ENCODE peak calls at places on chromosomes 11 and 22, in eight cellular contexts. Y is HL-60; L is endothelial cell; J is neural progenitor cell; P is RWPE1; M is CD4-positive, alpha-beta T cell; G is mammary epithelial cell; I is IMR-90. F is an unnamed sample.

GRCh38 chr11:134228625-134229024 is 4.2 kb downstream of the VPS26B start:
- DNase-seq in Y (no peak), P (no peak), I (no peak), L (no peak), J (no peak), M (no peak), G (no peak), F (no peak)

GRCh38 chr11:2580061-2580421 is 119.8 kb downstream of the KCNQ1OT1 start:
- DNase-seq in L (no peak), G (no peak), Y (no peak), I (no peak), M (no peak), J (no peak), P (no peak), F (no peak)

GRCh38 chr11:93249437-93250210 is 51.8 kb upstream of the SLC36A4 start:
- DNase-seq in Y (no peak), L (no peak), M (no peak), J (no peak), G (no peak), I (no peak), P (no peak), F (no peak)

GRCh38 chr11:43830928-43831440 is 49.6 kb upstream of the ALKBH3 start:
- DNase-seq in Y (no peak), L (no peak), I (peak; percentile 100), M (peak; percentile 11), G (peak; percentile 100), P (peak; percentile 93), J (no peak), F (peak; percentile 55)

GRCh38 chr11:64744544-64745218 is 739 bp upstream of the RASGRP2 start:
- DNase-seq in J (peak; percentile 64), Y (peak; percentile 52), L (peak; percentile 44), G (no peak), I (no peak), M (peak; percentile 49), P (no peak), F (no peak)

GRCh38 chr11:134995746-134996145 is 583.7 kb upstream of the B3GAT1 start:
- DNase-seq in P (no peak), J (peak; percentile 40), L (no peak), Y (no peak), I (no peak), M (no peak), G (no peak), F (no peak)

GRCh38 chr22:48680601-48681000 is 1147.1 kb downstream of the BRD1 start:
- DNase-seq in G (no peak), Y (no peak), P (no peak), M (no peak), J (no peak), I (no peak), L (no peak), F (no peak)

GRCh38 chr11:117435296-117435695 is 107.6 kb downstream of the CEP164 start:
- DNase-seq in J (no peak), L (no peak), I (no peak), M (no peak), Y (no peak), P (no peak), G (no peak), F (no peak)

GRCh38 chr11:66237867-66238266 is 30.6 kb upstream of the RAB1B start:
- DNase-seq in J (no peak), L (no peak), I (no peak), Y (no peak), M (no peak), P (no peak), G (no peak), F (no peak)

GRCh38 chr11:103359221-103359620 is 250.0 kb downstream of the DYNC2H1 start:
- DNase-seq in G (no peak), I (peak; percentile 58), Y (no peak), P (no peak), J (no peak), M (no peak), L (no peak), F (no peak)

GRCh38 chr11:92969634-92970347 is at the start of gene MTNR1B:
- DNase-seq in G (no peak), P (no peak), M (no peak), L (peak; percentile 8), Y (no peak), I (no peak), J (peak; percentile 39), F (no peak)

GRCh38 chr11:27282141-27282590 is 80.8 kb downstream of the CCDC34 start:
- DNase-seq in M (no peak), Y (no peak), J (no peak), L (no peak), I (peak; percentile 90), G (no peak), P (no peak), F (no peak)

GRCh38 chr11:101775033-101775432 is 139.8 kb upstream of the CEP126 start:
- DNase-seq in I (peak; percentile 92), M (no peak), L (no peak), Y (no peak), P (no peak), G (no peak), J (no peak), F (no peak)

GRCh38 chr11:58579192-58580129 is 598 bp downstream of the ZFP91 start:
- DNase-seq in Y (peak; percentile 87), M (peak; percentile 91), G (peak; percentile 86), L (peak; percentile 91), P (peak; percentile 69), J (peak; percentile 90), I (peak; percentile 91), F (peak; percentile 92)

GRCh38 chr11:106306942-106307341 is 229.5 kb downstream of the AASDHPPT start:
- DNase-seq in Y (no peak), J (no peak), G (no peak), M (no peak), L (no peak), I (no peak), P (no peak), F (no peak)
- TF ChIP-seq CTCF in Y (no peak), J (peak; percentile 28), G (peak; percentile 25), M (no peak), L (no peak), I (peak; percentile 20), P (no peak), F (no peak)

GRCh38 chr11:10520562-10520961 is 20.4 kb downstream of the RNF141 start:
- DNase-seq in J (no peak), L (no peak), Y (no peak), G (no peak), M (no peak), I (no peak), P (no peak), F (no peak)
- TF ChIP-seq CTCF in J (no peak), L (no peak), Y (no peak), G (no peak), M (no peak), I (no peak), P (no peak), F (no peak)

GRCh38 chr11:12961615-12962014 is 47.5 kb upstream of the RASSF10 start:
- DNase-seq in J (no peak), P (peak; percentile 9), L (no peak), M (no peak), I (peak; percentile 19), G (no peak), Y (no peak), F (no peak)
- TF ChIP-seq CTCF in J (no peak), P (peak; percentile 14), L (no peak), M (no peak), I (peak; percentile 32), G (peak; percentile 19), Y (no peak), F (no peak)

GRCh38 chr11:69655479-69656394 is 14.8 kb downstream of the CCND1 start:
- DNase-seq in G (no peak), L (no peak), M (no peak), I (peak; percentile 36), J (no peak), Y (no peak), P (no peak), F (no peak)

GRCh38 chr11:69654001-69654659 is 13.2 kb downstream of the CCND1 start:
- DNase-seq in G (no peak), I (no peak), L (no peak), M (no peak), J (no peak), P (no peak), Y (no peak), F (no peak)

GRCh38 chr11:69653406-69653960 is 12.5 kb downstream of the CCND1 start:
- DNase-seq in Y (no peak), G (no peak), M (no peak), I (no peak), J (no peak), P (no peak), L (no peak), F (peak; percentile 27)

GRCh38 chr11:69652999-69653398 is 12.0 kb downstream of the CCND1 start:
- DNase-seq in P (no peak), G (no peak), Y (no peak), L (no peak), M (no peak), J (no peak), I (no peak), F (no peak)

GRCh38 chr11:69654660-69655478 is 13.9 kb downstream of the CCND1 start:
- DNase-seq in I (peak; percentile 52), M (no peak), L (no peak), J (no peak), G (no peak), Y (no peak), P (no peak), F (no peak)
- TF ChIP-seq CTCF in I (no peak), M (no peak), L (no peak), J (no peak), G (no peak), Y (no peak), P (no peak), F (no peak)

DNA sequence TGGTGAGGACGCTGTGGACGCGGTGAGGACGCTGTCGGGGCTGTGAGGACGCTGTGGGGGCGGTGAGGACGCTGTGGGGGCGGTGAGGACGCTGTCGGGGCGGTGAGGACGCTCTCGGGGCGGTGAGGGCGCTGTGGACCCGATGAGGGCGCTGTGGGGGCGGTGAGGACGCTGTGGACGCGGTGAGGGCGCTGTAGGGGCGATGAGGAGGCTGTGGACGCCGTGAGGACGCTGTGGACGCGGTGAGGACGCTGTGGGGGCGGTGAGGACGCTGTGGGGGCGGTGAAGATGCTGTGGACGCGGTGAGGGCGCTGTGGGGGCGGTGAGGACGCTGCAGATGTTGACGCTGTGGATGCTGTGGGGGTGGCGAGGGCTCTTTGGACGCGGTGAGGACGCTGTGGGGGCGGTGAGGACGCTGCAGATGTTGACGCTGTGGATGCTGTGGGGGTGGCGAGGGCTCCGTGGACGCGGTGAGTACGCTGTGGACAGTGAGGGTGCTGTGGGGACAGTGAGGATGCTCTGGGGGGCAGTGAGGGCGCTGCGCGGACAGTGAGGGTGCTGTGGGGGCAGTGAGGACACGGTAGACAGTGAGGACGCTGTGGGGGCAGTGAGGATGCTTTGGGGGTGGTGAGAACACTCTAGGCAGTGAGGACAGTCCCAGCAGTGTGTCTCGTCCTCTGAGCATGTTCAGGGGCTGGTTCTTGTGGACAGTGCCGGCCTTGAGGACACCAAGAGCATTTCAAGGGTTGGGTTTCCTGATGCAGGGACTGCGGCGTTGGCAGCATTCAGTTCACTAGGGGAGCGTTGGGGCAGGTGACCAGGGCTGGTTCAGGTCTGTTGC is 4.2 kb downstream of the GP1BB start:
- DNase-seq in M (no peak), G (no peak), L (no peak), J (no peak), Y (no peak), I (no peak), P (no peak), F (no peak)
- TF ChIP-seq CTCF in M (no peak), G (no peak), L (no peak), J (no peak), Y (no peak), I (no peak), P (no peak), F (no peak)